ENCODE peak calls at places on chromosomes 13 and 19, in eight cellular contexts. One of them, this sample, is unnamed.
A peak's percentile ranks its signal among the peaks of the same experiment; 100 is the strongest.

GRCh38 chr19:3358919-3359849 is 7.2 kb upstream of the NFIC start:
- DNase-seq in BJ: no peak
- DNase-seq in Peyer's patch: peak; percentile 80
- DNase-seq in cardiac fibroblast: no peak
- DNase-seq in right atrium auricular region: no peak
- DNase-seq in mucosa of descending colon: peak; percentile 82
- DNase-seq in choroid plexus epithelial cell: peak; percentile 63
- DNase-seq in AG10803: peak; percentile 59
- DNase-seq in this sample: no peak

GRCh38 chr13:99037756-99038155 is 59.9 kb upstream of the DOCK9 start:
- DNase-seq in Peyer's patch: no peak
- DNase-seq in choroid plexus epithelial cell: no peak
- DNase-seq in cardiac fibroblast: no peak
- DNase-seq in mucosa of descending colon: no peak
- DNase-seq in right atrium auricular region: no peak
- DNase-seq in BJ: no peak
- DNase-seq in AG10803: no peak
- DNase-seq in this sample: no peak

GRCh38 chr13:40433577-40433976 is 232.9 kb downstream of the FOXO1 start:
- DNase-seq in mucosa of descending colon: peak; percentile 68
- DNase-seq in BJ: no peak
- DNase-seq in choroid plexus epithelial cell: no peak
- DNase-seq in cardiac fibroblast: peak; percentile 19
- DNase-seq in right atrium auricular region: no peak
- DNase-seq in Peyer's patch: no peak
- DNase-seq in AG10803: no peak
- DNase-seq in this sample: no peak

GRCh38 chr13:79799466-79799865 is 318.5 kb downstream of the NDFIP2 start:
- DNase-seq in choroid plexus epithelial cell: no peak
- DNase-seq in BJ: no peak
- DNase-seq in Peyer's patch: no peak
- DNase-seq in AG10803: peak; percentile 43
- DNase-seq in right atrium auricular region: no peak
- DNase-seq in mucosa of descending colon: no peak
- DNase-seq in cardiac fibroblast: no peak
- DNase-seq in this sample: no peak

GRCh38 chr13:20387441-20387971 is 138.2 kb downstream of the CRYL1 start:
- DNase-seq in Peyer's patch: no peak
- DNase-seq in mucosa of descending colon: no peak
- DNase-seq in cardiac fibroblast: peak; percentile 27
- DNase-seq in BJ: no peak
- DNase-seq in choroid plexus epithelial cell: peak; percentile 61
- DNase-seq in AG10803: no peak
- DNase-seq in right atrium auricular region: peak; percentile 57
- DNase-seq in this sample: no peak

GRCh38 chr19:1690570-1691307 is 38.3 kb upstream of the TCF3 start:
- DNase-seq in mucosa of descending colon: peak; percentile 49
- DNase-seq in AG10803: no peak
- DNase-seq in BJ: no peak
- DNase-seq in right atrium auricular region: no peak
- DNase-seq in cardiac fibroblast: no peak
- DNase-seq in Peyer's patch: peak; percentile 67
- DNase-seq in choroid plexus epithelial cell: peak; percentile 33
- DNase-seq in this sample: no peak

GRCh38 chr13:113782472-113782871 is 23.4 kb downstream of the TMEM255B start:
- DNase-seq in AG10803: no peak
- DNase-seq in mucosa of descending colon: no peak
- DNase-seq in choroid plexus epithelial cell: no peak
- DNase-seq in right atrium auricular region: no peak
- DNase-seq in cardiac fibroblast: no peak
- DNase-seq in Peyer's patch: no peak
- DNase-seq in BJ: no peak
- DNase-seq in this sample: no peak

GRCh38 chr13:30713133-30713532 is 22.2 kb upstream of the ALOX5AP start:
- DNase-seq in Peyer's patch: no peak
- DNase-seq in AG10803: peak; percentile 38
- DNase-seq in mucosa of descending colon: no peak
- DNase-seq in right atrium auricular region: peak; percentile 79
- DNase-seq in BJ: no peak
- DNase-seq in cardiac fibroblast: peak; percentile 75
- DNase-seq in choroid plexus epithelial cell: no peak
- DNase-seq in this sample: no peak

GRCh38 chr13:91574756-91575155 is 176.3 kb downstream of the GPC5 start:
- DNase-seq in mucosa of descending colon: no peak
- DNase-seq in cardiac fibroblast: peak; percentile 1
- DNase-seq in Peyer's patch: no peak
- DNase-seq in right atrium auricular region: no peak
- DNase-seq in AG10803: no peak
- DNase-seq in BJ: no peak
- DNase-seq in choroid plexus epithelial cell: peak; percentile 28
- DNase-seq in this sample: no peak

GRCh38 chr19:2670217-2670616 is 32.3 kb downstream of the GNG7 start:
- DNase-seq in AG10803: no peak
- DNase-seq in cardiac fibroblast: no peak
- DNase-seq in BJ: no peak
- DNase-seq in choroid plexus epithelial cell: no peak
- DNase-seq in Peyer's patch: no peak
- DNase-seq in right atrium auricular region: no peak
- DNase-seq in mucosa of descending colon: no peak
- DNase-seq in this sample: no peak

GRCh38 chr19:33247441-33247819 is 21.8 kb upstream of the SLC7A10 start:
- DNase-seq in BJ: no peak
- DNase-seq in choroid plexus epithelial cell: no peak
- DNase-seq in cardiac fibroblast: no peak
- DNase-seq in mucosa of descending colon: no peak
- DNase-seq in right atrium auricular region: no peak
- DNase-seq in Peyer's patch: no peak
- DNase-seq in AG10803: no peak
- DNase-seq in this sample: no peak

GRCh38 chr13:36533806-36534205 is 101.5 kb downstream of the CCNA1 start:
- DNase-seq in AG10803: no peak
- DNase-seq in choroid plexus epithelial cell: no peak
- DNase-seq in Peyer's patch: no peak
- DNase-seq in BJ: no peak
- DNase-seq in mucosa of descending colon: no peak
- DNase-seq in cardiac fibroblast: peak; percentile 83
- DNase-seq in right atrium auricular region: no peak
- DNase-seq in this sample: no peak

GRCh38 chr19:4597975-4598671 is 38.6 kb upstream of the SEMA6B start:
- DNase-seq in choroid plexus epithelial cell: no peak
- DNase-seq in mucosa of descending colon: no peak
- DNase-seq in cardiac fibroblast: no peak
- DNase-seq in AG10803: no peak
- DNase-seq in right atrium auricular region: no peak
- DNase-seq in BJ: no peak
- DNase-seq in Peyer's patch: peak; percentile 59
- DNase-seq in this sample: no peak

GRCh38 chr19:57570707-57571106 is 8.0 kb downstream of the ZNF416 start:
- DNase-seq in BJ: no peak
- DNase-seq in right atrium auricular region: no peak
- DNase-seq in AG10803: no peak
- DNase-seq in cardiac fibroblast: no peak
- DNase-seq in choroid plexus epithelial cell: no peak
- DNase-seq in Peyer's patch: no peak
- DNase-seq in mucosa of descending colon: no peak
- DNase-seq in this sample: no peak

GRCh38 chr19:57578487-57579205 is at the start of gene ZNF416:
- DNase-seq in cardiac fibroblast: peak; percentile 99
- DNase-seq in AG10803: peak; percentile 98
- DNase-seq in choroid plexus epithelial cell: peak; percentile 99
- DNase-seq in BJ: peak; percentile 95
- DNase-seq in Peyer's patch: peak; percentile 93
- DNase-seq in right atrium auricular region: peak; percentile 99
- DNase-seq in mucosa of descending colon: peak; percentile 96
- DNase-seq in this sample: peak; percentile 97

GRCh38 chr19:57572415-57572947 is 6.2 kb downstream of the ZNF416 start:
- DNase-seq in cardiac fibroblast: no peak
- DNase-seq in BJ: no peak
- DNase-seq in AG10803: no peak
- DNase-seq in Peyer's patch: no peak
- DNase-seq in mucosa of descending colon: no peak
- DNase-seq in choroid plexus epithelial cell: no peak
- DNase-seq in right atrium auricular region: no peak
- DNase-seq in this sample: no peak

GRCh38 chr19:57576661-57577060 is 2.0 kb downstream of the ZNF416 start:
- DNase-seq in BJ: no peak
- DNase-seq in Peyer's patch: no peak
- DNase-seq in right atrium auricular region: no peak
- DNase-seq in mucosa of descending colon: no peak
- DNase-seq in cardiac fibroblast: no peak
- DNase-seq in AG10803: no peak
- DNase-seq in choroid plexus epithelial cell: no peak
- DNase-seq in this sample: no peak
- H3K4me3 ChIP-seq in BJ: no peak overlapping the region
- H3K4me3 ChIP-seq in Peyer's patch: no peak overlapping the region
- H3K4me3 ChIP-seq in right atrium auricular region: no peak overlapping the region
- H3K4me3 ChIP-seq in mucosa of descending colon: no peak overlapping the region
- H3K4me3 ChIP-seq in cardiac fibroblast: no peak overlapping the region
- H3K4me3 ChIP-seq in AG10803: no peak overlapping the region
- H3K4me3 ChIP-seq in choroid plexus epithelial cell: no peak overlapping the region
- H3K4me3 ChIP-seq in this sample: no peak overlapping the region

DNA sequence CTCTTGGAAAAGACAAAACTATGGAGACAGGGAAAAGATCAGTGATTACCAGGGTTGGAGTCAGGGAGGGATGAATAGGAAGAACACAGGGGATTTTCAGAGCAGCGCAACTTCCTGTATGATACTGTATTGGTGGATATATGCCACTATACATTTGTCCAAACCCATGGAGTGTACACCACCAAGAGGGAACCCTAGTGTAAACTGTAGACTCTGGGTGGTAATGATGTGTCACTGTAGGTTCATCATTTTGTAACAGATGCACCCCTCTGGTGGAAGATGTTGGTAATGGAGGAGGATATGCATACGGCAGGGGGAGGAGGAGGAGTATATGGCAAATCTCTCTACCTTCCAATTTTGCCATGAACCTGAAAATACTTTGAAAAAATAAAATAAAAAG is 68.1 kb downstream of the UFM1 start:
- DNase-seq in right atrium auricular region: no peak
- DNase-seq in BJ: no peak
- DNase-seq in mucosa of descending colon: no peak
- DNase-seq in cardiac fibroblast: peak; percentile 37
- DNase-seq in AG10803: peak; percentile 24
- DNase-seq in choroid plexus epithelial cell: peak; percentile 59
- DNase-seq in Peyer's patch: no peak
- DNase-seq in this sample: peak; percentile 21
- TF ChIP-seq CTCF in right atrium auricular region: no peak
- TF ChIP-seq CTCF in BJ: peak; percentile 48
- TF ChIP-seq CTCF in mucosa of descending colon: no peak
- TF ChIP-seq CTCF in cardiac fibroblast: peak; percentile 38
- TF ChIP-seq CTCF in AG10803: peak; percentile 57
- TF ChIP-seq CTCF in choroid plexus epithelial cell: peak; percentile 64
- TF ChIP-seq CTCF in Peyer's patch: peak; percentile 15
- TF ChIP-seq CTCF in this sample: peak; percentile 53

DNA sequence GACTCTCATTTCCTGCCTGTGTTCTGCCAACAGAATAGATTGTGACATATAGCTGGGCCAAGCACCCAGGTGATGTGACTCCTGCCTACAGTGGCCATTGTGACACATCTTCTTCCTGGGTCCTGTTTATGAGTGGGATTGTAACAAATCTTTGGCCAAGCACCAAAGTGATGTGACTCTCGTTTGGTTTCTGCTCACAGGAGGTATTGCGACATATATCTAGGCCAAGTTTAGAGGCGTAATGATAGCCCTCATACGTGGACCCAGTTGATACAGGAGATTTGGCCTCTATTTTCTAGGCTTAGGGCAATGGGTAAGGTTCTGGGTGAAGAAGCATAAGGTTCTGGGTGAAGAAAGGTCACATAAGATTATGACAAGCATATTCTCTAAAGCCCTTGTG is 76.2 kb downstream of the ZNF208 start:
- DNase-seq in Peyer's patch: no peak
- DNase-seq in mucosa of descending colon: no peak
- DNase-seq in AG10803: no peak
- DNase-seq in right atrium auricular region: no peak
- DNase-seq in choroid plexus epithelial cell: no peak
- DNase-seq in BJ: no peak
- DNase-seq in cardiac fibroblast: no peak
- DNase-seq in this sample: no peak
- H3K4me3 ChIP-seq in Peyer's patch: no peak overlapping the region
- H3K4me3 ChIP-seq in mucosa of descending colon: no peak overlapping the region
- H3K4me3 ChIP-seq in AG10803: no peak overlapping the region
- H3K4me3 ChIP-seq in right atrium auricular region: no peak overlapping the region
- H3K4me3 ChIP-seq in choroid plexus epithelial cell: no peak overlapping the region
- H3K4me3 ChIP-seq in BJ: no peak overlapping the region
- H3K4me3 ChIP-seq in cardiac fibroblast: no peak overlapping the region
- H3K4me3 ChIP-seq in this sample: no peak overlapping the region

GRCh38 chr19:49875177-49875576 is 2.0 kb downstream of the AKT1S1 start:
- DNase-seq in right atrium auricular region: no peak
- DNase-seq in cardiac fibroblast: no peak
- DNase-seq in choroid plexus epithelial cell: no peak
- DNase-seq in Peyer's patch: no peak
- DNase-seq in AG10803: no peak
- DNase-seq in mucosa of descending colon: no peak
- DNase-seq in BJ: no peak
- DNase-seq in this sample: no peak

GRCh38 chr19:49873149-49873521 is 4.0 kb downstream of the AKT1S1 start:
- DNase-seq in choroid plexus epithelial cell: no peak
- DNase-seq in right atrium auricular region: no peak
- DNase-seq in BJ: no peak
- DNase-seq in mucosa of descending colon: no peak
- DNase-seq in AG10803: no peak
- DNase-seq in cardiac fibroblast: no peak
- DNase-seq in Peyer's patch: no peak
- DNase-seq in this sample: no peak

GRCh38 chr19:49873834-49874233 is 3.3 kb downstream of the AKT1S1 start:
- DNase-seq in mucosa of descending colon: no peak
- DNase-seq in AG10803: no peak
- DNase-seq in cardiac fibroblast: no peak
- DNase-seq in Peyer's patch: no peak
- DNase-seq in BJ: no peak
- DNase-seq in choroid plexus epithelial cell: no peak
- DNase-seq in right atrium auricular region: no peak
- DNase-seq in this sample: no peak

GRCh38 chr19:49875801-49876421 is 1.2 kb downstream of the AKT1S1 start:
- DNase-seq in choroid plexus epithelial cell: peak; percentile 50
- DNase-seq in right atrium auricular region: no peak
- DNase-seq in cardiac fibroblast: no peak
- DNase-seq in AG10803: peak; percentile 27
- DNase-seq in mucosa of descending colon: peak; percentile 85
- DNase-seq in Peyer's patch: peak; percentile 68
- DNase-seq in BJ: no peak
- DNase-seq in this sample: no peak

DNA sequence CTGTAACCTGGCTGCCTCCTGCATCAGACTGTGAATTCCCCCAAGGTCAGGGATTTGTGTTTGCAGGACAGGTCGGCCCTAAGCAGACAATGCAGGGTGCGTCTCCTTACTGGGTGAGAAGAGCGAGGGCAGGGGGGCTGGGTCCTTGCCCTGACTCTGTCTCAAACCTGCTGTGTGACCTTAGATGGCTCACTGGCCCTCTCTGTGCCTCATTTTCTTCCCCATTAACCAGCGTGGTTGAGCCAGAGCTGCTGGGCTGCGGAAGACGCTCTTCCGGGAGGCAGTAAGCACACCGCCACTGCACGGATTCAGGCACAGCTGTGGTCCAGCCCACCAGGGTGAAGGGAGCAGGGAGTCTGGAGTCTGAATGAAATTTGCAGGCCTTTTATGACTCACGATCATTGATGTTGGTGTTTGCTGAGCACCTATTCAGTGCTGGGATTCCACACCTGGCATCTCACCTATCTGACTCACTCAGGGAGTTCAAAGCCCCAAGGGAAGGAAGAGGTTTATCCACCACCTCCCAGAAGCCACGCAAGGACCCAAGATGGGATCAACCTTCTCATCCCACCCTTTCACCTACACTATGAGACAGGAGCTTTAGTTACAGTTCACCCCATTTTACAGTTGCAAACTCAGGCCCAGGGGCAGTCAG is 2.5 kb downstream of the AKT1S1 start:
- DNase-seq in mucosa of descending colon: no peak
- DNase-seq in Peyer's patch: no peak
- DNase-seq in choroid plexus epithelial cell: no peak
- DNase-seq in AG10803: no peak
- DNase-seq in BJ: no peak
- DNase-seq in cardiac fibroblast: no peak
- DNase-seq in right atrium auricular region: no peak
- DNase-seq in this sample: no peak
- TF ChIP-seq CTCF in mucosa of descending colon: no peak
- TF ChIP-seq CTCF in Peyer's patch: no peak
- TF ChIP-seq CTCF in choroid plexus epithelial cell: no peak
- TF ChIP-seq CTCF in AG10803: no peak
- TF ChIP-seq CTCF in BJ: no peak
- TF ChIP-seq CTCF in cardiac fibroblast: no peak
- TF ChIP-seq CTCF in right atrium auricular region: no peak
- TF ChIP-seq CTCF in this sample: no peak